ENCODE peak calls at places on chromosomes 1 and 21, in six cellular contexts. T is neuronal stem cell, Q is H9, D is H1, A is IMR-90, M is trophoblast cell. W is an unnamed sample.

GRCh38 chr1:32881871-32882850 is 4.1 kb upstream of the HPCA start:
- DNase-seq in Q (no peak), M (no peak), A (no peak), T (no peak), D (no peak), W (no peak)

GRCh38 chr1:16173447-16174260 is 17.8 kb upstream of the EPHA2 start:
- DNase-seq in Q (peak; percentile 54), A (peak; percentile 50), D (no peak), T (no peak), M (peak; percentile 58), W (peak; percentile 76)

GRCh38 chr1:29890201-29890959 is 654.1 kb downstream of the PTPRU start:
- DNase-seq in M (no peak), A (no peak), Q (no peak), T (no peak), D (no peak), W (no peak)

GRCh38 chr1:16153110-16153998 is 2.5 kb downstream of the EPHA2 start:
- DNase-seq in M (no peak), Q (no peak), T (no peak), A (no peak), D (no peak), W (peak; percentile 51)

GRCh38 chr1:184701821-184702220 is 52.8 kb downstream of the EDEM3 start:
- DNase-seq in A (no peak), D (no peak), Q (no peak), M (no peak), T (no peak), W (no peak)

GRCh38 chr1:4594286-4594991 is 60.0 kb upstream of the AJAP1 start:
- DNase-seq in Q (peak; percentile 71), T (no peak), A (no peak), D (no peak), M (no peak), W (no peak)

GRCh38 chr1:25787477-25788043 is 12.4 kb upstream of the SELENON start:
- DNase-seq in D (no peak), M (no peak), T (no peak), A (peak; percentile 25), Q (no peak), W (no peak)

GRCh38 chr21:39334611-39335010 is 14.3 kb downstream of the HMGN1 start:
- DNase-seq in M (no peak), T (no peak), A (no peak), Q (no peak), D (no peak), W (no peak)

GRCh38 chr1:110150330-110151174 is at the start of gene SLC6A17:
- DNase-seq in T (peak; percentile 45), M (no peak), A (peak; percentile 68), Q (peak; percentile 61), D (no peak), W (peak; percentile 30)

GRCh38 chr1:22447581-22448215 is 4.0 kb upstream of the ZBTB40 start:
- DNase-seq in Q (no peak), D (no peak), T (no peak), M (peak; percentile 98), A (peak; percentile 78), W (peak; percentile 81)

GRCh38 chr21:36584980-36585940 is 105.3 kb upstream of the CLDN14 start:
- DNase-seq in T (no peak), A (no peak), Q (no peak), M (no peak), D (no peak), W (no peak)

GRCh38 chr21:38950388-38951094 is 144.8 kb downstream of the ETS2 start:
- DNase-seq in D (no peak), M (no peak), A (peak; percentile 49), Q (no peak), T (no peak), W (peak; percentile 66)

GRCh38 chr1:242467556-242468145 is 56.8 kb downstream of the PLD5 start:
- DNase-seq in D (peak; percentile 13), T (peak; percentile 54), M (peak; percentile 53), Q (peak; percentile 52), A (peak; percentile 8), W (peak; percentile 9)

GRCh38 chr1:197903196-197903514 is 725 bp downstream of the C1orf53 start:
- DNase-seq in Q (no peak), T (no peak), D (no peak), A (no peak), M (no peak), W (no peak)

GRCh38 chr1:234532511-234532922 is 53.5 kb upstream of the TARBP1 start:
- DNase-seq in Q (no peak), D (no peak), T (no peak), M (peak; percentile 35), A (no peak), W (no peak)

GRCh38 chr1:14571810-14572767 is 26.4 kb upstream of the KAZN start:
- DNase-seq in T (peak; percentile 4), M (no peak), A (no peak), D (no peak), Q (peak; percentile 77), W (no peak)

GRCh38 chr1:87682565-87682964 is 353.9 kb downstream of the LMO4 start:
- DNase-seq in A (no peak), D (no peak), M (no peak), T (no peak), Q (no peak), W (no peak)

GRCh38 chr1:211135342-211135950 is 1.5 kb upstream of the KCNH1 start:
- DNase-seq in A (peak; percentile 70), T (peak; percentile 23), M (peak; percentile 8), Q (no peak), D (no peak), W (peak; percentile 65)

GRCh38 chr1:162696286-162696862 is 64.1 kb downstream of the DDR2 start:
- DNase-seq in M (no peak), Q (peak; percentile 93), T (peak; percentile 89), D (peak; percentile 47), A (peak; percentile 93), W (peak; percentile 93)

GRCh38 chr1:183872406-183872805 is 67.5 kb downstream of the RGL1 start:
- DNase-seq in M (no peak), A (peak; percentile 79), T (no peak), D (no peak), Q (no peak), W (peak; percentile 87)

GRCh38 chr1:225655509-225656258 is 2.8 kb upstream of the ENAH start:
- DNase-seq in T (no peak), Q (no peak), M (peak; percentile 37), A (peak; percentile 98), D (no peak), W (peak; percentile 97)

GRCh38 chr1:167934407-167935251 is 1.9 kb upstream of the DCAF6 start:
- DNase-seq in M (no peak), T (peak; percentile 4), D (no peak), A (peak; percentile 65), Q (no peak), W (peak; percentile 73)

GRCh38 chr1:54428838-54429513 is 22.8 kb upstream of the SSBP3 start:
- DNase-seq in Q (no peak), M (peak; percentile 96), A (no peak), T (no peak), D (no peak), W (peak; percentile 56)

GRCh38 chr1:33660244-33660643 is 187.8 kb downstream of the ZSCAN20 start:
- DNase-seq in M (no peak), D (no peak), A (no peak), T (no peak), Q (no peak), W (no peak)

GRCh38 chr1:7899741-7900140 is 40.9 kb downstream of the TNFRSF9 start:
- DNase-seq in D (no peak), M (no peak), A (peak; percentile 66), Q (no peak), T (no peak), W (peak; percentile 22)

GRCh38 chr1:82390627-82391026 is 589.9 kb downstream of the ADGRL2 start:
- DNase-seq in Q (no peak), M (no peak), D (no peak), T (no peak), A (no peak), W (no peak)
- H2BK120ac ChIP-seq in Q (no peak overlapping the region), M (no peak overlapping the region), D (no peak overlapping the region), T (no peak overlapping the region), A (no peak overlapping the region), W (no peak overlapping the region)

GRCh38 chr21:34166468-34166867 is 93.1 kb downstream of the MRPS6 start:
- DNase-seq in Q (no peak), D (no peak), M (no peak), A (no peak), T (no peak), W (peak; percentile 42)
- H3K9me3 ChIP-seq in Q (peaks cover 28% of the 10 kb centered on the region), D (peaks cover 43% of the 10 kb centered on the region), M (peaks cover 18% of the 10 kb centered on the region), A (peaks cover 39% of the 10 kb centered on the region), T (peaks cover 24% of the 10 kb centered on the region), W (peaks cover 57% of the 10 kb centered on the region)

GRCh38 chr1:53305650-53306049 is 22.2 kb downstream of the LRP8 start:
- DNase-seq in M (no peak), T (no peak), D (no peak), A (no peak), Q (no peak), W (no peak)
- H3K79me1 ChIP-seq in M (no peaks in the 10 kb centered on the region), T (peaks cover 17% of the 10 kb centered on the region), D (peaks cover 29% of the 10 kb centered on the region), A (no peaks in the 10 kb centered on the region), Q (no peaks in the 10 kb centered on the region), W (peaks cover 16% of the 10 kb centered on the region)

DNA sequence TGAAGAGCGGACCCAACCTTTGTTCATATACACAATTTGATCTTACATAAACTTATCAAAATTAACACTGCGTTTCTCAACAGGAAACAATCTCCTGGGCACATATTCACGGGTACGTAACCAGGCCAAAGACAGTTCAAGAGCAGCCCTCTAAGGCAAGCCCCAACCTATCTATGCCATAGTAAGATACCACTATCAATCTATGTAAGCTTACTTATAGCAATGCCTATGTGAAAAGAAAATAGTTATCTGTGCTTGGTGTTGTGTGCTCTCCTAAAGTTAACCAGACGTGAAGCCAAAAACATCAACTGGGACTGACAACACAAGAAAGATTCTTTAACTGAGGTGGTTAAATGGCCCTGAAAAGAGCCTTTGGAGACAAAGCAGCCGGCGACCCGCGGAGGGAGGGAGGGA is 49.4 kb upstream of the BOLA1 start:
- DNase-seq in T (no peak), Q (no peak), M (no peak), D (no peak), A (no peak), W (peak; percentile 20)
- H2BK120ac ChIP-seq in T (no peak overlapping the region), Q (no peak overlapping the region), M (no peak overlapping the region), D (peak overlapping the region; percentile 58), A (peak overlapping the region; percentile 16), W (no peak overlapping the region)

GRCh38 chr1:31161571-31161970 is 78.1 kb downstream of the NKAIN1 start:
- DNase-seq in M (no peak), A (no peak), D (no peak), T (no peak), Q (no peak), W (no peak)
- H3K9me3 ChIP-seq in M (no peaks in the 10 kb centered on the region), A (no peaks in the 10 kb centered on the region), D (no peaks in the 10 kb centered on the region), T (no peaks in the 10 kb centered on the region), Q (no peaks in the 10 kb centered on the region), W (no peaks in the 10 kb centered on the region)

W was measured in mesenchymal stem cell.